ENCODE peak calls at places on chromosomes 13 and 19, in seven cellular contexts. C, L, G, B, P, F and S are unnamed samples.

GRCh38 chr19:2049741-2050348 is 1.2 kb downstream of the MKNK2 start:
- DNase-seq in G (peak), B (peak), F (peak), C (peak), L (peak), P (peak), S (peak)

GRCh38 chr13:110475117-110475516 is 86.4 kb downstream of the RAB20 start:
- DNase-seq in P (no peak), F (no peak), L (no peak), B (no peak), G (no peak), C (no peak), S (no peak)

GRCh38 chr13:60090579-60090978 is 73.1 kb downstream of the DIAPH3 start:
- DNase-seq in B (no peak), P (no peak), F (no peak), C (no peak), L (no peak), G (no peak), S (no peak)

GRCh38 chr19:31232871-31233270 is 116.4 kb downstream of the TSHZ3 start:
- DNase-seq in G (no peak), C (no peak), B (no peak), P (no peak), F (no peak), L (no peak), S (peak)

GRCh38 chr19:17883627-17884413 is 12.1 kb downstream of the SLC5A5 start:
- DNase-seq in C (no peak), F (peak), L (no peak), B (no peak), G (no peak), P (no peak), S (no peak)

GRCh38 chr13:112983428-112984196 is 14.6 kb downstream of the MCF2L start:
- DNase-seq in P (peak), C (no peak), G (no peak), F (no peak), B (no peak), L (no peak), S (no peak)

GRCh38 chr13:110010433-110011135 is 224.2 kb upstream of the IRS2 start:
- DNase-seq in C (no peak), G (no peak), P (no peak), B (no peak), L (no peak), F (no peak), S (no peak)

GRCh38 chr19:29259867-29260281 is 46.9 kb upstream of the UQCRFS1 start:
- DNase-seq in P (no peak), F (no peak), B (no peak), L (no peak), C (no peak), G (no peak), S (no peak)

GRCh38 chr13:95002968-95003813 is 290.8 kb upstream of the SOX21 start:
- DNase-seq in P (no peak), F (peak), B (no peak), G (no peak), L (no peak), C (no peak), S (no peak)

GRCh38 chr13:73056054-73056962 is 2.5 kb upstream of the KLF5 start:
- DNase-seq in G (no peak), P (no peak), L (no peak), C (no peak), F (no peak), B (no peak), S (peak)

GRCh38 chr13:111064661-111065060 is 50.4 kb upstream of the ARHGEF7 start:
- DNase-seq in L (no peak), G (no peak), B (no peak), C (no peak), F (no peak), P (no peak), S (no peak)

GRCh38 chr19:44683434-44684210 is 12.3 kb downstream of the CEACAM19 start:
- DNase-seq in L (no peak), B (no peak), P (no peak), C (no peak), G (no peak), F (no peak), S (no peak)

GRCh38 chr19:12983561-12984142 is 11.6 kb upstream of the NFIX start:
- DNase-seq in P (peak), L (peak), G (peak), B (peak), C (peak), F (peak), S (peak)

GRCh38 chr19:12838182-12838890 is at the start of gene MAST1:
- DNase-seq in P (no peak), L (peak), G (no peak), C (peak), B (no peak), F (peak), S (peak)

GRCh38 chr13:31929031-31929770 is 102.4 kb upstream of the FRY start:
- DNase-seq in C (no peak), B (no peak), P (no peak), F (no peak), L (no peak), G (no peak), S (no peak)

GRCh38 chr19:11444059-11444458 is 8.6 kb downstream of the PRKCSH start:
- DNase-seq in F (no peak), B (no peak), G (no peak), P (no peak), C (no peak), L (no peak), S (peak)

GRCh38 chr19:37654118-37654517 is 1.1 kb downstream of the ZFP30 start:
- DNase-seq in G (no peak), F (no peak), L (no peak), B (no peak), C (no peak), P (no peak), S (no peak)

GRCh38 chr19:58543826-58544590 is at the start of gene TRIM28:
- DNase-seq in G (peak), F (peak), B (peak), L (peak), P (peak), C (peak), S (peak)

GRCh38 chr13:41597348-41598041 is 140.1 kb downstream of the RGCC start:
- DNase-seq in P (no peak), B (no peak), G (no peak), C (no peak), L (no peak), F (no peak), S (no peak)

GRCh38 chr13:76637651-76638111 is 248.5 kb downstream of the KCTD12 start:
- DNase-seq in C (no peak), L (no peak), P (no peak), B (no peak), F (no peak), G (no peak), S (no peak)

GRCh38 chr19:4923379-4923747 is 14.1 kb downstream of the UHRF1 start:
- DNase-seq in F (no peak), P (no peak), G (no peak), B (no peak), C (no peak), L (no peak), S (no peak)

GRCh38 chr19:18328340-18329034 is 5.6 kb upstream of the LSM4 start:
- DNase-seq in B (peak), P (peak), L (peak), G (peak), F (peak), C (peak), S (peak)

GRCh38 chr13:20425819-20426219 is 99.8 kb downstream of the CRYL1 start:
- DNase-seq in B (no peak), F (peak), P (no peak), L (no peak), C (no peak), G (no peak), S (no peak)

GRCh38 chr13:96252903-96253302 is 163.0 kb downstream of the HS6ST3 start:
- DNase-seq in P (no peak), C (no peak), F (no peak), B (no peak), G (no peak), L (no peak), S (no peak)

GRCh38 chr13:25306671-25307464 is 5.4 kb downstream of the NUP58 start:
- DNase-seq in G (no peak), L (no peak), B (no peak), P (no peak), C (no peak), F (no peak), S (no peak)

GRCh38 chr13:113621046-113621445 is 36.5 kb downstream of the TFDP1 start:
- DNase-seq in G (no peak), P (peak), F (no peak), L (no peak), C (no peak), B (no peak), S (no peak)

GRCh38 chr13:93169980-93170379 is 56.6 kb upstream of the GPC6 start:
- DNase-seq in L (no peak), P (no peak), F (no peak), B (no peak), C (no peak), G (no peak), S (peak)

GRCh38 chr19:50640368-50640767 is 687 bp upstream of the SYT3 start:
- DNase-seq in F (no peak), P (no peak), L (no peak), G (no peak), C (no peak), B (no peak), S (no peak)

GRCh38 chr19:28291874-28292273 is 921.1 kb downstream of the UQCRFS1 start:
- DNase-seq in L (no peak), F (no peak), C (no peak), B (no peak), P (no peak), G (no peak), S (no peak)